ENCODE peak calls at places on chromosomes 13 and 19, in nine cellular contexts. M, A, S, Y, J, O, N, H and B are unnamed samples.

GRCh38 chr13:62960723-62961122 is 1545.1 kb upstream of the PCDH20 start:
- DNase-seq in M (no peak), A (no peak), S (no peak), Y (no peak), J (no peak), O (no peak), N (no peak), H (no peak), B (no peak)

GRCh38 chr19:28701491-28701890 is 511.5 kb downstream of the UQCRFS1 start:
- DNase-seq in M (no peak), A (no peak), S (no peak), Y (no peak), J (no peak), O (peak), N (no peak), H (peak), B (no peak)

GRCh38 chr19:38665950-38666661 is 18.7 kb downstream of the ACTN4 start:
- DNase-seq in M (no peak), A (no peak), S (peak), Y (no peak), J (peak), O (peak), N (peak), H (no peak), B (no peak)

GRCh38 chr19:12052571-12053169 is at the start of gene ZNF878:
- DNase-seq in M (peak), A (peak), S (peak), Y (peak), J (peak), O (peak), N (peak), H (peak), B (peak)

GRCh38 chr19:28242317-28242927 is 970.5 kb downstream of the UQCRFS1 start:
- DNase-seq in M (peak), A (no peak), S (no peak), Y (peak), J (no peak), O (peak), N (no peak), H (peak), B (peak)

GRCh38 chr13:25847635-25848616 is 203.9 kb downstream of the SHISA2 start:
- DNase-seq in M (no peak), A (no peak), S (no peak), Y (peak), J (no peak), O (no peak), N (no peak), H (no peak), B (no peak)

GRCh38 chr13:36275190-36276002 is 22.2 kb downstream of the CCDC169 start:
- DNase-seq in M (peak), A (no peak), S (no peak), Y (peak), J (no peak), O (peak), N (no peak), H (peak), B (peak)

GRCh38 chr13:76725211-76725610 is 161.0 kb downstream of the KCTD12 start:
- DNase-seq in M (no peak), A (no peak), S (no peak), Y (no peak), J (no peak), O (peak), N (no peak), H (peak), B (no peak)

GRCh38 chr19:44869728-44870470 is 21.2 kb upstream of the TOMM40 start:
- DNase-seq in M (no peak), A (no peak), S (no peak), Y (peak), J (no peak), O (peak), N (no peak), H (peak), B (no peak)

GRCh38 chr19:4695224-4695731 is 25.1 kb upstream of the MYDGF start:
- DNase-seq in M (no peak), A (no peak), S (no peak), Y (no peak), J (peak), O (no peak), N (peak), H (no peak), B (no peak)

GRCh38 chr19:7074705-7075282 is 5.3 kb downstream of the ZNF557 start:
- DNase-seq in M (no peak), A (no peak), S (no peak), Y (no peak), J (no peak), O (no peak), N (no peak), H (no peak), B (no peak)

GRCh38 chr19:5369962-5370367 is 29.4 kb upstream of the PTPRS start:
- DNase-seq in M (peak), A (peak), S (peak), Y (peak), J (no peak), O (peak), N (peak), H (peak), B (peak)

GRCh38 chr13:33722216-33722900 is 95.6 kb upstream of the RFC3 start:
- DNase-seq in M (no peak), A (no peak), S (no peak), Y (no peak), J (no peak), O (peak), N (no peak), H (peak), B (no peak)

GRCh38 chr19:6706633-6706958 is 13.9 kb downstream of the C3 start:
- DNase-seq in M (no peak), A (no peak), S (no peak), Y (no peak), J (no peak), O (no peak), N (no peak), H (no peak), B (no peak)

GRCh38 chr19:46824887-46825730 is 25.5 kb downstream of the AP2S1 start:
- DNase-seq in M (no peak), A (no peak), S (no peak), Y (no peak), J (no peak), O (peak), N (no peak), H (no peak), B (no peak)

GRCh38 chr13:75841905-75842304 is 205.8 kb downstream of the LMO7 start:
- DNase-seq in M (no peak), A (no peak), S (no peak), Y (no peak), J (no peak), O (no peak), N (no peak), H (no peak), B (no peak)

GRCh38 chr13:98717256-98717655 is 35.2 kb downstream of the SLC15A1 start:
- DNase-seq in M (no peak), A (no peak), S (no peak), Y (no peak), J (no peak), O (no peak), N (no peak), H (no peak), B (no peak)

GRCh38 chr19:40565355-40565754 is 11.3 kb upstream of the SHKBP1 start:
- DNase-seq in M (no peak), A (no peak), S (no peak), Y (no peak), J (no peak), O (no peak), N (no peak), H (no peak), B (no peak)

GRCh38 chr19:1967087-1967608 is 26.2 kb downstream of the CSNK1G2 start:
- DNase-seq in M (no peak), A (no peak), S (no peak), Y (no peak), J (no peak), O (no peak), N (no peak), H (no peak), B (peak)

GRCh38 chr13:97460853-97461252 is 26.9 kb downstream of the RAP2A start:
- DNase-seq in M (no peak), A (no peak), S (no peak), Y (no peak), J (no peak), O (no peak), N (no peak), H (no peak), B (no peak)

GRCh38 chr19:2478756-2479555 is 3.0 kb downstream of the GADD45B start:
- DNase-seq in M (no peak), A (no peak), S (peak), Y (peak), J (peak), O (peak), N (peak), H (peak), B (peak)

GRCh38 chr19:8517551-8518442 is 3.8 kb upstream of the ZNF414 start:
- DNase-seq in M (no peak), A (no peak), S (no peak), Y (peak), J (no peak), O (peak), N (no peak), H (no peak), B (peak)

GRCh38 chr19:48501961-48502719 is 9.5 kb downstream of the LMTK3 start:
- DNase-seq in M (no peak), A (peak), S (no peak), Y (peak), J (peak), O (peak), N (no peak), H (no peak), B (peak)

GRCh38 chr19:50233308-50233910 is 30.0 kb downstream of the MYH14 start:
- DNase-seq in M (no peak), A (no peak), S (no peak), Y (no peak), J (no peak), O (no peak), N (no peak), H (no peak), B (no peak)

GRCh38 chr13:51231456-51231855 is 9.3 kb downstream of the FAM124A start:
- DNase-seq in M (no peak), A (no peak), S (no peak), Y (no peak), J (no peak), O (no peak), N (no peak), H (no peak), B (no peak)

GRCh38 chr13:101289764-101290163 is 126.5 kb downstream of the NALCN start:
- DNase-seq in M (peak), A (peak), S (no peak), Y (no peak), J (no peak), O (peak), N (no peak), H (peak), B (peak)

GRCh38 chr13:64529874-64530485 is 2700.2 kb downstream of the PCDH9 start:
- DNase-seq in M (no peak), A (no peak), S (no peak), Y (peak), J (no peak), O (peak), N (no peak), H (peak), B (peak)

GRCh38 chr13:36344173-36344572 is 2.0 kb downstream of the SPART start:
- DNase-seq in M (no peak), A (no peak), S (no peak), Y (peak), J (no peak), O (peak), N (no peak), H (no peak), B (no peak)

GRCh38 chr13:41608111-41608510 is 150.8 kb downstream of the RGCC start:
- DNase-seq in M (no peak), A (no peak), S (no peak), Y (no peak), J (no peak), O (no peak), N (no peak), H (no peak), B (no peak)

GRCh38 chr13:41608779-41609178 is 151.4 kb downstream of the RGCC start:
- DNase-seq in M (no peak), A (no peak), S (no peak), Y (no peak), J (no peak), O (no peak), N (no peak), H (no peak), B (no peak)

GRCh38 chr13:41606646-41607045 is 149.3 kb downstream of the RGCC start:
- DNase-seq in M (no peak), A (no peak), S (no peak), Y (no peak), J (no peak), O (no peak), N (no peak), H (no peak), B (no peak)

GRCh38 chr13:41603917-41604316 is 146.6 kb downstream of the RGCC start:
- DNase-seq in M (no peak), A (no peak), S (no peak), Y (peak), J (no peak), O (peak), N (no peak), H (peak), B (no peak)

GRCh38 chr13:41605319-41606285 is 148.3 kb downstream of the RGCC start:
- DNase-seq in M (no peak), A (no peak), S (no peak), Y (no peak), J (no peak), O (no peak), N (no peak), H (no peak), B (no peak)
- TF ChIP-seq CTCF in M (no peak), A (no peak), S (no peak), Y (no peak), J (no peak), O (peak), N (no peak), H (no peak), B (no peak)

GRCh38 chr19:17454579-17454978 is 6.1 kb upstream of the TMEM221 start:
- DNase-seq in M (no peak), A (no peak), S (no peak), Y (no peak), J (no peak), O (no peak), N (no peak), H (no peak), B (no peak)
- TF ChIP-seq CTCF in M (no peak), A (no peak), S (no peak), Y (no peak), J (no peak), O (no peak), N (no peak), H (no peak), B (no peak)

DNA sequence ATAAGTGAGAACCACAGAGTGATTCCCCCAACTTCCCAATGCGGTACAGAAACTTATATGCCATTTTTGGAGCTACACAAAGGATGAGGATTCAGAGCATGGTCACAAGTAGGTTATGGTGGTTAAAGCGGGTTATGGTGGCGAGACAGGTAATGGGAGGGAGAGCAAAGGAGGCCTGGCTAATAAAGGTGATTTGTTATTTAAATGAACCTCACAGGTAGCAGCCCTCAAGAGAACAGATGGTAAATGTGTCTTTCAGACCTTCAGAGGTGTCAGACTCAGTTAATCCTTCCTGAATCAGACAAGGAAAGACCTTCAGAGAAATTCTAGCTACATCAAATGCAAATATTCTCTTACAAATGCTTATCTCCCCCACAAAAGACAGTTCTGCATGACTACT is 1971.4 kb downstream of the OLFM4 start:
- DNase-seq in M (no peak), A (no peak), S (no peak), Y (no peak), J (no peak), O (no peak), N (no peak), H (no peak), B (no peak)
- TF ChIP-seq CTCF in M (no peak), A (no peak), S (no peak), Y (no peak), J (no peak), O (no peak), N (no peak), H (no peak), B (no peak)

GRCh38 chr13:110705826-110706569 is at the start of gene CARS2:
- DNase-seq in M (peak), A (peak), S (peak), Y (peak), J (peak), O (peak), N (peak), H (peak), B (peak)
- TF ChIP-seq CTCF in M (no peak), A (peak), S (no peak), Y (no peak), J (no peak), O (no peak), N (peak), H (no peak), B (no peak)